ENCODE peak calls at places on chromosomes 4 and X, in ten cellular contexts. G, H, F, V, I, W, Z, M, S and U are unnamed samples.

GRCh38 chr4:27176881-27177280 is 316.2 kb downstream of the STIM2 start:
- DNase-seq in G (no peak), H (no peak), F (no peak), V (no peak), I (no peak), W (no peak), Z (no peak), M (peak; percentile 15), S (no peak), U (no peak)

GRCh38 chr4:184808719-184809062 is 17.1 kb downstream of the ACSL1 start:
- DNase-seq in G (no peak), H (no peak), F (no peak), V (no peak), I (no peak), W (no peak), Z (no peak), M (no peak), S (no peak), U (no peak)

GRCh38 chrX:19811807-19812604 is 75.4 kb downstream of the SH3KBP1 start:
- DNase-seq in G (no peak), H (peak; percentile 37), F (no peak), V (no peak), I (no peak), W (no peak), Z (no peak), M (no peak), S (no peak), U (peak; percentile 69)

GRCh38 chr4:252065-252601 is 53.1 kb downstream of the ZNF732 start:
- DNase-seq in G (no peak), H (no peak), F (no peak), V (no peak), I (no peak), W (no peak), Z (no peak), M (no peak), S (no peak), U (no peak)

GRCh38 chrX:150254909-150255308 is 108.2 kb upstream of the MAMLD1 start:
- DNase-seq in G (no peak), H (peak; percentile 34), F (no peak), V (no peak), I (no peak), W (no peak), Z (peak; percentile 18), M (no peak), S (no peak), U (no peak)

GRCh38 chr4:186726440-186727148 is 2.9 kb upstream of the FAT1 start:
- DNase-seq in G (peak; percentile 57), H (no peak), F (peak; percentile 81), V (no peak), I (peak; percentile 75), W (peak; percentile 85), Z (peak; percentile 83), M (peak; percentile 80), S (no peak), U (peak; percentile 42)

GRCh38 chrX:65985922-65986588 is 53.8 kb downstream of the VSIG4 start:
- DNase-seq in G (peak; percentile 68), H (peak; percentile 62), F (peak; percentile 13), V (no peak), I (peak; percentile 15), W (no peak), Z (no peak), M (peak; percentile 85), S (no peak), U (peak; percentile 26)

GRCh38 chr4:89303177-89303576 is 4.4 kb downstream of the GPRIN3 start:
- DNase-seq in G (no peak), H (peak; percentile 65), F (no peak), V (no peak), I (no peak), W (peak; percentile 59), Z (peak; percentile 66), M (no peak), S (peak; percentile 37), U (no peak)

GRCh38 chr4:29966386-29966785 is 753.8 kb upstream of the PCDH7 start:
- DNase-seq in G (no peak), H (no peak), F (no peak), V (no peak), I (no peak), W (no peak), Z (no peak), M (peak; percentile 18), S (no peak), U (no peak)

GRCh38 chrX:130173190-130173895 is 1.6 kb downstream of the RAB33A start:
- DNase-seq in G (peak; percentile 93), H (no peak), F (peak; percentile 18), V (peak; percentile 73), I (no peak), W (no peak), Z (peak; percentile 85), M (no peak), S (peak; percentile 33), U (no peak)

GRCh38 chrX:12439396-12439795 is 301.1 kb downstream of the FRMPD4 start:
- DNase-seq in G (peak; percentile 41), H (no peak), F (no peak), V (no peak), I (no peak), W (no peak), Z (no peak), M (no peak), S (no peak), U (no peak)

DNA sequence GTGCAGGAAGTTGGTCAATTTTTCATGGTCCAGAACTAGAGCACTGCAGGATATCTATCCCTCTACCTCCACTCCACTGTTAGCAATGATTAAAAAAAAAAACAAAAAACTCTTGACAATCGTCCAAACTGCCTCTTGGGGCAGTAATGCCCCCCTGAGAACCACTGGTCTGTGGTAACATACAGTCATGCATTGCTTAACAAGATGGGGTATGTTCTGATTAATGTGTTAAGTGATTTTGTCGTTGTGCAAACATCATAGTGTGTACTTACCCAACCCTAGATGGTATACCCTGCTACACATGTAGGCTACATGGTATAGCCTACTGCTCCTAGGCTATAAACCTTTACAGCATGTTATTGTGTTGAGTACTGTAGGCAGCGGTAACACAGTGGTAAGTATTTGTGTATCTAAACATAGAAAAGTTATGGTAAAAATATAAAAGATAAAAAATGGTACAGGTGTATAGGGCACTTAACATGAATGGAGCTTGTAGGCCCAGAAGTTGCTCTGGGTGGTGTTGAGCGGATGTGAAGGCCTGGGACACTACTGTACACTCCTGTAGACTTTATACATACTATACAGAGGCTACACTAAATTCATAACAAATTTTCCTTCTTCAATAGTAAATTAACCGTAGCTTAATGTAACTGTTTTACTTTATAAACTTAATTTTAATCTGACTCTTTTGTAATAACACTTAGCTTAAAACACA is 34.1 kb downstream of the ART3 start:
- DNase-seq in G (no peak), H (no peak), F (no peak), V (no peak), I (peak; percentile 10), W (no peak), Z (no peak), M (peak; percentile 2), S (no peak), U (no peak)
- TF ChIP-seq CTCF in G (no peak), H (no peak), F (no peak), V (no peak), I (no peak), W (no peak), Z (no peak), M (no peak), S (no peak), U (no peak)

DNA sequence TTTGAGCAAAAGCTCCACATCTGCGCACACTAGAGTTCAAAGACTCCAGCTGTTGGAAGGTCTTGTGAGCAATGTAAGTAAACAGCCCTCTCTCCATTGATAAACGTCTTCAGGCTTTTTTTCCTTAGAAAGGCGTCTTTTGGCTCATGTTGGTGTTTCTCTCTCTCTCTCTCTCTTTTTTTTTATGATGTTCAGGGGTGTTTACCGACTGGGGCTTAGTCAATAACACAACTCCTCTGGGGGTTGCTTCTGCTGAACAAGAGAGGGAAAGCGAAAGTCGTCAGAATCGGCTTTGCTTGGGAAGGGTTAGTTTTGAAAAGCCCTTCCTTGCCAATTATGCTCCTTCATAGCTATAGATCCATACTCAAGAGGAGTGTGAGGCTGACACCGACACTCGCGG is 53.1 kb upstream of the C1QTNF7 start:
- DNase-seq in G (no peak), H (no peak), F (peak; percentile 24), V (no peak), I (no peak), W (no peak), Z (no peak), M (no peak), S (no peak), U (no peak)
- H3K4me3 ChIP-seq in G (no peak overlapping the region), H (no peak overlapping the region), F (peak overlapping the region; percentile 11), V (no peak overlapping the region), I (no peak overlapping the region), W (peak overlapping the region; percentile 19), Z (peak overlapping the region; percentile 17), M (no peak overlapping the region), S (no peak overlapping the region), U (no peak overlapping the region)

DNA sequence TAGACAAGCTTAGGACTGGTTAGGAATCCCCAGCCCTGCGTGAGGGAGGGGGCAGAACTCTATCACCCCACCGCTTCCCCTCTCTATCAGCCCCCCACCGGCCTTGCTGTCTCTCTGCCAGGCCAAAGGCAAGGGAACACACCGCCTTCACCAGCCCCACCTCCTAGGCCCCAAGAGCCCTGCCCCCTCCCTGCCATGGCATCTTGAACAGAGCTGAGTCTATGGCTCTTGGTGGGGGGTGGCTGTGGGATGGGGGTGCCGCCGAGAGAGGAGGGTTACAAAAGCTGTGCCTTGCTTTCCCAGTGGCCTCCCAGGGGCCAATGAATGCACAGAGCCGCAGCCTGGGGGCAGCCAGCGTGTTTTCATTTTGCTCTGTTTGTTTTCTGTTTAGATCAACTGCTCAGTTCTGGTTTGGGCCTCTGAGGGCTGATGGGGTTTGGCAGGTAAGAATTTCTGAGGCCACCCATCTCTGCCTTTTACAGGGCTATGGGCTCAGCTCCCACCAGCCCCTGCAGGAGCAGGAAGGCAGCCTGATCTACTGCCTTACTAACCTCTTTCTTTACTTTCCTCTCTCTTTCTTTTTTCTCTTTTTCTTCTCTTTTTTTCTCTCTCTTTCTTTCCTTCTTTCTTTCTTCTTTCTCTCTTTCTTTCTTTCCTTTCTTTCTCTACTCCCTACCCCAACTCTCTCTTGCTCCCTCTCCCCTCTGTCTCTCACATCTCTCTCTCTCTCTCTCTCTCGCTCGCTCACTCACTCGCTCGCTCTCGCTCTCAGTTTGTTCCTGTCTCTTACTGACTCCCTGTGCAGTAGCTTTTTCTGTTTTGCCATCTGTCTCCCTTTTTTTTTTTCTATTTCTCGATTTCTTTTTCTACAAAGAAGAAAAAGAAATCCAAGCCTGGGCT is 128.3 kb downstream of the PJA1 start:
- DNase-seq in G (no peak), H (no peak), F (no peak), V (no peak), I (no peak), W (no peak), Z (peak; percentile 24), M (no peak), S (no peak), U (no peak)
- TF ChIP-seq CTCF in G (no peak), H (no peak), F (no peak), V (no peak), I (no peak), W (no peak), Z (no peak), M (no peak), S (no peak), U (no peak)

DNA sequence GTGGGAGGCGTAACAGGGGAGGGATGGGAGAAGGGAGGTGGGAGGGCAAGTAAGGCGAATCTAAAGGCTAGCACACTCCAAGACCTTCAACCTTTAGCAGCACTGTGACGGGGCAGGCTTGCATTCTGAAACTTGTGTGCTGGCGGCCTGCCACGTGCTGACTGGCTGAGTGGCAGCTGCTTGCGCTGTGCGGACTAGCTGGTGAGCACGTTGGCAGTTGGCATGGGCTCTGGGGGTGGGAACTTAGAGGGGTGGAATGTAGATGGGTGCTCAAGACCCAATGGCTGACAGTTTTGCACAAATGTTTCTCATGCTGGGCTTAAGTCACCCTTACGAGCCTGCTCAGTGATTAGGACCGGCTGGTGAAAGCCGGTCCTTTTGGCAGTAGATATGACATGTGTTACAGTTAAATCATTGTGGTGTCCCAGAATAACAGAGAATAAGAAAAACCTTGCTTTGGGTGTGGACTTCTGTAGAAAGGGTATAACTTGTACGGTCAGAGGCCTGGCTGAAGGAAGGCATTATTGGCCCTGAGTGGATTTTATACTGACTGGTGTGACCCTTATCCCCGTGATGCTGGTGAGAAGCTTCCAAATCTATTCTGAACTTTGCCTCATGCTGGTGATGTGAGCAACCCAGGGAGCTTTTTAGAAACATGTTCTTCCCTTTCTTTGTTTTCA is 107.6 kb upstream of the SLC4A4 start:
- DNase-seq in G (peak; percentile 82), H (no peak), F (peak; percentile 71), V (peak; percentile 65), I (no peak), W (peak; percentile 93), Z (peak; percentile 92), M (peak; percentile 39), S (no peak), U (no peak)
- H3K4me3 ChIP-seq in G (peak overlapping the region; percentile 4), H (no peak overlapping the region), F (no peak overlapping the region), V (no peak overlapping the region), I (no peak overlapping the region), W (peak overlapping the region; percentile 11), Z (peak overlapping the region; percentile 40), M (peak overlapping the region; percentile 7), S (no peak overlapping the region), U (no peak overlapping the region)